ENCODE peak calls at places on chromosomes 16 and 17, in nine cellular contexts. R, V, C, Y, Q, D, U, A and N are unnamed samples.

GRCh38 chr16:49717693-49718092 is 138.2 kb downstream of the ZNF423 start:
- DNase-seq in Y (no peak), Q (no peak), V (no peak), C (no peak), A (no peak), R (no peak), U (no peak), D (no peak), N (no peak)

GRCh38 chr17:73347355-73347754 is 35.6 kb upstream of the CDC42EP4 start:
- DNase-seq in C (no peak), U (no peak), R (no peak), Y (no peak), D (no peak), Q (no peak), V (no peak), A (no peak), N (no peak)

GRCh38 chr17:33267279-33267790 is 25.8 kb downstream of the ASIC2 start:
- DNase-seq in D (peak; percentile 49), Q (no peak), R (peak; percentile 4), Y (peak; percentile 73), U (no peak), V (no peak), C (no peak), A (no peak), N (no peak)

GRCh38 chr16:23679274-23679985 is 741 bp downstream of the PLK1 start:
- DNase-seq in Y (no peak), V (peak; percentile 63), D (peak; percentile 30), Q (no peak), A (peak; percentile 25), C (no peak), R (no peak), U (no peak), N (no peak)

GRCh38 chr17:14205992-14206461 is 30.6 kb downstream of the CDRT15 start:
- DNase-seq in R (no peak), V (peak; percentile 84), Y (no peak), C (peak; percentile 57), D (no peak), U (peak; percentile 58), Q (peak; percentile 76), A (no peak), N (no peak)

GRCh38 chr16:1428511-1428910 is 2.4 kb upstream of the PERCC1 start:
- DNase-seq in A (no peak), C (peak; percentile 23), V (peak; percentile 32), R (no peak), Y (no peak), Q (no peak), U (peak; percentile 21), D (no peak), N (no peak)

GRCh38 chr17:41490620-41491019 is 910 bp upstream of the KRT36 start:
- DNase-seq in U (no peak), A (no peak), V (no peak), Q (no peak), D (no peak), Y (no peak), R (no peak), C (no peak), N (no peak)

GRCh38 chr16:64711026-64711425 is 410.8 kb downstream of the CDH11 start:
- DNase-seq in U (no peak), V (no peak), R (no peak), A (no peak), D (no peak), Q (no peak), C (no peak), Y (peak; percentile 18), N (no peak)

GRCh38 chr17:50056961-50057330 is 1.0 kb downstream of the ITGA3 start:
- DNase-seq in Q (no peak), V (peak; percentile 69), Y (no peak), C (no peak), R (no peak), A (no peak), U (no peak), D (no peak), N (no peak)